ENCODE peak calls at places on chromosomes 12 and 14, in eight cellular contexts. L, H, W, U, Y, K, G and A are unnamed samples.

GRCh38 chr14:104822821-104823615 is 22.1 kb downstream of the ZBTB42 start:
- DNase-seq in L (no peak), H (no peak), W (no peak), U (no peak), Y (no peak), K (no peak), G (peak), A (no peak)

GRCh38 chr12:29710104-29710503 is 73.6 kb downstream of the TMTC1 start:
- DNase-seq in L (peak), H (peak), W (no peak), U (no peak), Y (no peak), K (peak), G (no peak), A (peak)

GRCh38 chr14:56248442-56248841 is 130.2 kb downstream of the PELI2 start:
- DNase-seq in L (no peak), H (no peak), W (no peak), U (no peak), Y (no peak), K (no peak), G (no peak), A (no peak)

GRCh38 chr14:98510392-98510791 is 761.6 kb downstream of the BCL11B start:
- DNase-seq in L (no peak), H (no peak), W (no peak), U (no peak), Y (no peak), K (no peak), G (no peak), A (no peak)

GRCh38 chr14:104724981-104725771 is 1.1 kb downstream of the ADSS1 start:
- DNase-seq in L (peak), H (no peak), W (no peak), U (no peak), Y (peak), K (peak), G (no peak), A (no peak)

GRCh38 chr12:132525833-132526455 is 36.0 kb downstream of the FBRSL1 start:
- DNase-seq in L (no peak), H (no peak), W (no peak), U (no peak), Y (no peak), K (no peak), G (no peak), A (no peak)

GRCh38 chr14:91509083-91509877 is 830 bp downstream of the PPP4R3A start:
- DNase-seq in L (peak), H (peak), W (peak), U (no peak), Y (no peak), K (no peak), G (peak), A (peak)

GRCh38 chr14:89572566-89573398 is 155.7 kb upstream of the FOXN3 start:
- DNase-seq in L (no peak), H (no peak), W (no peak), U (no peak), Y (no peak), K (no peak), G (no peak), A (no peak)

GRCh38 chr12:47900480-47901129 is 4.2 kb downstream of the VDR start:
- DNase-seq in L (no peak), H (no peak), W (no peak), U (no peak), Y (no peak), K (no peak), G (peak), A (peak)

GRCh38 chr12:122001379-122002209 is 20.1 kb upstream of the BCL7A start:
- DNase-seq in L (no peak), H (peak), W (no peak), U (no peak), Y (no peak), K (no peak), G (no peak), A (peak)

GRCh38 chr12:4267904-4268548 is 5.5 kb upstream of the CCND2 start:
- DNase-seq in L (no peak), H (no peak), W (no peak), U (no peak), Y (no peak), K (no peak), G (no peak), A (no peak)

GRCh38 chr12:101891462-101891971 is 14.1 kb downstream of the DRAM1 start:
- DNase-seq in L (no peak), H (peak), W (no peak), U (peak), Y (peak), K (peak), G (peak), A (peak)

GRCh38 chr14:35875296-35875695 is 49.2 kb downstream of the BRMS1L start:
- DNase-seq in L (no peak), H (no peak), W (no peak), U (no peak), Y (no peak), K (no peak), G (no peak), A (no peak)

GRCh38 chr12:25276199-25276937 is 25.6 kb upstream of the KRAS start:
- DNase-seq in L (no peak), H (no peak), W (no peak), U (peak), Y (peak), K (peak), G (no peak), A (peak)

GRCh38 chr12:131102991-131103609 is 149.4 kb downstream of the ADGRD1 start:
- DNase-seq in L (no peak), H (no peak), W (no peak), U (no peak), Y (no peak), K (no peak), G (peak), A (no peak)

GRCh38 chr14:90676356-90676755 is 139.9 kb downstream of the TTC7B start:
- DNase-seq in L (no peak), H (no peak), W (no peak), U (no peak), Y (no peak), K (no peak), G (no peak), A (no peak)

GRCh38 chr14:65222434-65222833 is 120.1 kb upstream of the MAX start:
- DNase-seq in L (peak), H (no peak), W (no peak), U (no peak), Y (peak), K (peak), G (peak), A (peak)

GRCh38 chr14:64422753-64423152 is 34.6 kb downstream of the MTHFD1 start:
- DNase-seq in L (no peak), H (no peak), W (no peak), U (no peak), Y (no peak), K (no peak), G (no peak), A (no peak)

GRCh38 chr12:20018406-20018805 is 349.9 kb upstream of the PDE3A start:
- DNase-seq in L (no peak), H (no peak), W (no peak), U (no peak), Y (no peak), K (no peak), G (no peak), A (no peak)

GRCh38 chr14:106564058-106564643 is 1037.8 kb downstream of the TMEM121 start:
- DNase-seq in L (no peak), H (no peak), W (no peak), U (no peak), Y (no peak), K (no peak), G (peak), A (no peak)

GRCh38 chr12:47308672-47309071 is 228.9 kb upstream of the AMIGO2 start:
- DNase-seq in L (no peak), H (no peak), W (no peak), U (no peak), Y (no peak), K (no peak), G (no peak), A (no peak)

GRCh38 chr12:70645494-70646317 is 8.5 kb upstream of the PTPRB start:
- DNase-seq in L (peak), H (peak), W (no peak), U (peak), Y (peak), K (peak), G (no peak), A (peak)

GRCh38 chr14:99393059-99393655 is 87.5 kb downstream of the SETD3 start:
- DNase-seq in L (peak), H (peak), W (no peak), U (no peak), Y (no peak), K (no peak), G (peak), A (peak)

GRCh38 chr14:81162941-81163340 is 57.8 kb downstream of the GTF2A1 start:
- DNase-seq in L (no peak), H (no peak), W (no peak), U (no peak), Y (no peak), K (no peak), G (no peak), A (peak)

GRCh38 chr14:56390859-56391258 is 188.7 kb upstream of the TMEM260 start:
- DNase-seq in L (no peak), H (no peak), W (no peak), U (no peak), Y (no peak), K (no peak), G (no peak), A (peak)

GRCh38 chr14:72892103-72892878 is 1.6 kb downstream of the DPF3 start:
- DNase-seq in L (peak), H (no peak), W (no peak), U (no peak), Y (peak), K (peak), G (no peak), A (peak)

GRCh38 chr12:58916891-58917570 is 3.3 kb downstream of the LRIG3 start:
- DNase-seq in L (no peak), H (no peak), W (no peak), U (no peak), Y (peak), K (peak), G (no peak), A (peak)

GRCh38 chr12:77060883-77061240 is 4.5 kb downstream of the E2F7 start:
- DNase-seq in L (no peak), H (no peak), W (no peak), U (no peak), Y (no peak), K (no peak), G (no peak), A (no peak)

GRCh38 chr12:50052964-50053363 is 4.4 kb upstream of the ASIC1 start:
- DNase-seq in L (no peak), H (no peak), W (no peak), U (no peak), Y (no peak), K (no peak), G (no peak), A (no peak)

GRCh38 chr12:54870048-54870447 is 15.7 kb downstream of the MUCL1 start:
- DNase-seq in L (no peak), H (no peak), W (no peak), U (no peak), Y (no peak), K (no peak), G (no peak), A (no peak)

GRCh38 chr12:52044284-52044983 is 6.8 kb upstream of the NR4A1 start:
- DNase-seq in L (no peak), H (no peak), W (no peak), U (no peak), Y (peak), K (peak), G (peak), A (no peak)

GRCh38 chr14:68684466-68685418 is 108.1 kb downstream of the ZFP36L1 start:
- DNase-seq in L (no peak), H (no peak), W (no peak), U (no peak), Y (no peak), K (no peak), G (peak), A (no peak)

GRCh38 chr14:101852785-101853184 is 91.3 kb downstream of the PPP2R5C start:
- DNase-seq in L (no peak), H (no peak), W (no peak), U (no peak), Y (no peak), K (no peak), G (no peak), A (no peak)

GRCh38 chr14:52052991-52053390 is 15.9 kb downstream of the NID2 start:
- DNase-seq in L (no peak), H (no peak), W (no peak), U (no peak), Y (no peak), K (peak), G (no peak), A (no peak)

GRCh38 chr14:106733771-106734170 is 1207.4 kb downstream of the TMEM121 start:
- DNase-seq in L (no peak), H (no peak), W (no peak), U (no peak), Y (no peak), K (no peak), G (no peak), A (no peak)

GRCh38 chr14:94685166-94685581 is 73.0 kb downstream of the SERPINA3 start:
- DNase-seq in L (no peak), H (no peak), W (no peak), U (no peak), Y (no peak), K (no peak), G (peak), A (no peak)
- TF ChIP-seq CTCF in L (no peak), H (no peak), W (no peak), U (no peak), Y (no peak), K (no peak), G (no peak), A (no peak)

GRCh38 chr14:53064461-53064860 is 88.7 kb downstream of the DDHD1 start:
- DNase-seq in L (no peak), H (no peak), W (no peak), U (no peak), Y (no peak), K (no peak), G (no peak), A (no peak)
- TF ChIP-seq CTCF in L (no peak), H (no peak), W (no peak), U (no peak), Y (no peak), K (no peak), G (no peak), A (no peak)

DNA sequence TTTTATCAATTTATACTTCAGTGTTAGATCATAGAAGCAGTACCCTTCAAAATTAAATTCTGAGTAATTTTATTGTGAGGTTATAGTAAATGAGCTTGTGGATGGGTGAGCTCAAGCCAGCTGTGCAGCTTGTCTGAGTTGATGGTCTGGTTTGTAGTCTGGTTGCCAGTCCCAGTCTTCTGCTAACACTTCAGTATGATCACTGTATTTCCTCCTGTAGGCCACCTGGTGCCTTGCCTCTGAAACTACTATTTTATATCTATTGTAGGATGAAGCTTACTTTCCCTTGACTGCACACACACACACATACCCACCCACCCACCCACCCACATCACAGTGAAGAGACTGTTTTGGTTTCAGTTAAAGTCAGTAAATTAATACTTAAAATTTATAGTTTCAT is 496.4 kb downstream of the PCNX1 start:
- DNase-seq in L (peak), H (no peak), W (no peak), U (no peak), Y (peak), K (peak), G (no peak), A (peak)
- TF ChIP-seq CTCF in L (no peak), H (no peak), W (peak), U (peak), Y (peak), K (peak), G (peak), A (peak)

DNA sequence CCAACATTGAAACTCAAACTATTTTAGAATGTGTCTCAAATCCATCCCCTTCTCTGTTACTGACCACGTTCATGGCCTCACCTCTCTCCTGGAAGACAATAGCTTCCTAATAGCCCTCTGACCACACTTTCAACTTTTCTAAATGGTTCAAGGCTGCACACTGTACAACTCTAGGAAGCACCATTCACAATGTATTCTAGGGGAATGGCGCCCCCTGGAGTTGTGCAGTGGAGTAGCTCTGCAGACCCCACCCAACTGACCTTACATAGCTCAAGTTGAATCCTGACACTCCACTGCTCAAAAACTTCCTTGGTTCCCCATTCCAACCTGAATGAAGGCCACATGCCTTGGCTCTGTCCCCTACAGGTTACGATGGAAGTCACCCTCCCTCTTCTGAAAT is 77.6 kb downstream of the GAS2L3 start:
- DNase-seq in L (no peak), H (no peak), W (no peak), U (no peak), Y (no peak), K (no peak), G (no peak), A (no peak)
- TF ChIP-seq CTCF in L (peak), H (no peak), W (peak), U (no peak), Y (peak), K (peak), G (no peak), A (peak)

GRCh38 chr12:112930350-112930749 is 7.9 kb upstream of the OAS3 start:
- DNase-seq in L (no peak), H (no peak), W (no peak), U (no peak), Y (no peak), K (no peak), G (no peak), A (no peak)
- TF ChIP-seq CTCF in L (no peak), H (no peak), W (no peak), U (no peak), Y (no peak), K (no peak), G (no peak), A (no peak)